ENCODE peak calls at places on chromosomes 13 and 19, in nine cellular contexts. One of them, this sample, is unnamed.

GRCh38 chr13:112333756-112334543 is 42.2 kb upstream of the SPACA7 start:
- DNase-seq in skeletal muscle cell: no peak
- DNase-seq in breast epithelium: no peak
- DNase-seq in dorsolateral prefrontal cortex: no peak
- DNase-seq in fibroblast of lung: no peak
- DNase-seq in GM23248: peak
- DNase-seq in heart left ventricle: no peak
- DNase-seq in GM06990: no peak
- DNase-seq in psoas muscle: no peak
- DNase-seq in this sample: no peak

GRCh38 chr13:112657850-112658445 is 31.9 kb upstream of the ATP11A start:
- DNase-seq in skeletal muscle cell: peak
- DNase-seq in breast epithelium: peak
- DNase-seq in dorsolateral prefrontal cortex: no peak
- DNase-seq in fibroblast of lung: peak
- DNase-seq in GM23248: peak
- DNase-seq in heart left ventricle: no peak
- DNase-seq in GM06990: no peak
- DNase-seq in psoas muscle: no peak
- DNase-seq in this sample: no peak

GRCh38 chr13:25085125-25085742 is 10.7 kb upstream of the PABPC3 start:
- DNase-seq in skeletal muscle cell: peak
- DNase-seq in breast epithelium: no peak
- DNase-seq in dorsolateral prefrontal cortex: peak
- DNase-seq in fibroblast of lung: peak
- DNase-seq in GM23248: peak
- DNase-seq in heart left ventricle: no peak
- DNase-seq in GM06990: no peak
- DNase-seq in psoas muscle: no peak
- DNase-seq in this sample: peak

GRCh38 chr13:33639158-33639557 is 178.8 kb upstream of the RFC3 start:
- DNase-seq in skeletal muscle cell: peak
- DNase-seq in breast epithelium: no peak
- DNase-seq in dorsolateral prefrontal cortex: no peak
- DNase-seq in fibroblast of lung: peak
- DNase-seq in GM23248: peak
- DNase-seq in heart left ventricle: no peak
- DNase-seq in GM06990: no peak
- DNase-seq in psoas muscle: peak
- DNase-seq in this sample: no peak

GRCh38 chr13:111876506-111876905 is 190.4 kb upstream of the SOX1 start:
- DNase-seq in skeletal muscle cell: no peak
- DNase-seq in breast epithelium: no peak
- DNase-seq in dorsolateral prefrontal cortex: no peak
- DNase-seq in fibroblast of lung: no peak
- DNase-seq in GM23248: no peak
- DNase-seq in heart left ventricle: no peak
- DNase-seq in GM06990: no peak
- DNase-seq in psoas muscle: no peak
- DNase-seq in this sample: no peak

GRCh38 chr13:73936001-73936400 is 198.2 kb downstream of the KLF12 start:
- DNase-seq in skeletal muscle cell: no peak
- DNase-seq in breast epithelium: no peak
- DNase-seq in dorsolateral prefrontal cortex: no peak
- DNase-seq in fibroblast of lung: peak
- DNase-seq in GM23248: no peak
- DNase-seq in heart left ventricle: no peak
- DNase-seq in GM06990: no peak
- DNase-seq in psoas muscle: no peak
- DNase-seq in this sample: no peak

GRCh38 chr13:113862191-113862765 is 1.6 kb downstream of the GAS6 start:
- DNase-seq in skeletal muscle cell: no peak
- DNase-seq in breast epithelium: peak
- DNase-seq in dorsolateral prefrontal cortex: no peak
- DNase-seq in fibroblast of lung: peak
- DNase-seq in GM23248: no peak
- DNase-seq in heart left ventricle: no peak
- DNase-seq in GM06990: no peak
- DNase-seq in psoas muscle: peak
- DNase-seq in this sample: no peak

GRCh38 chr19:38849746-38850230 is at the start of gene HNRNPL:
- DNase-seq in skeletal muscle cell: no peak
- DNase-seq in breast epithelium: no peak
- DNase-seq in dorsolateral prefrontal cortex: no peak
- DNase-seq in fibroblast of lung: no peak
- DNase-seq in GM23248: no peak
- DNase-seq in heart left ventricle: peak
- DNase-seq in GM06990: peak
- DNase-seq in psoas muscle: no peak
- DNase-seq in this sample: no peak

GRCh38 chr13:44174769-44175425 is 198.7 kb upstream of the SERP2 start:
- DNase-seq in skeletal muscle cell: no peak
- DNase-seq in breast epithelium: no peak
- DNase-seq in dorsolateral prefrontal cortex: no peak
- DNase-seq in fibroblast of lung: peak
- DNase-seq in GM23248: peak
- DNase-seq in heart left ventricle: no peak
- DNase-seq in GM06990: no peak
- DNase-seq in psoas muscle: no peak
- DNase-seq in this sample: no peak

GRCh38 chr13:95020298-95020987 is 280.8 kb downstream of the ABCC4 start:
- DNase-seq in skeletal muscle cell: no peak
- DNase-seq in breast epithelium: no peak
- DNase-seq in dorsolateral prefrontal cortex: no peak
- DNase-seq in fibroblast of lung: peak
- DNase-seq in GM23248: no peak
- DNase-seq in heart left ventricle: no peak
- DNase-seq in GM06990: no peak
- DNase-seq in psoas muscle: no peak
- DNase-seq in this sample: no peak

GRCh38 chr13:37869756-37870488 is at the start of gene TRPC4:
- DNase-seq in skeletal muscle cell: no peak
- DNase-seq in breast epithelium: no peak
- DNase-seq in dorsolateral prefrontal cortex: no peak
- DNase-seq in fibroblast of lung: peak
- DNase-seq in GM23248: peak
- DNase-seq in heart left ventricle: peak
- DNase-seq in GM06990: no peak
- DNase-seq in psoas muscle: peak
- DNase-seq in this sample: no peak

GRCh38 chr13:37869506-37869755 is 141 bp downstream of the TRPC4 start:
- DNase-seq in skeletal muscle cell: no peak
- DNase-seq in breast epithelium: no peak
- DNase-seq in dorsolateral prefrontal cortex: no peak
- DNase-seq in fibroblast of lung: no peak
- DNase-seq in GM23248: no peak
- DNase-seq in heart left ventricle: no peak
- DNase-seq in GM06990: no peak
- DNase-seq in psoas muscle: no peak
- DNase-seq in this sample: no peak

GRCh38 chr13:37870489-37870845 is 895 bp upstream of the TRPC4 start:
- DNase-seq in skeletal muscle cell: no peak
- DNase-seq in breast epithelium: no peak
- DNase-seq in dorsolateral prefrontal cortex: no peak
- DNase-seq in fibroblast of lung: no peak
- DNase-seq in GM23248: no peak
- DNase-seq in heart left ventricle: no peak
- DNase-seq in GM06990: no peak
- DNase-seq in psoas muscle: no peak
- DNase-seq in this sample: no peak

GRCh38 chr13:37868691-37869505 is 674 bp downstream of the TRPC4 start:
- DNase-seq in skeletal muscle cell: no peak
- DNase-seq in breast epithelium: no peak
- DNase-seq in dorsolateral prefrontal cortex: no peak
- DNase-seq in fibroblast of lung: peak
- DNase-seq in GM23248: peak
- DNase-seq in heart left ventricle: no peak
- DNase-seq in GM06990: no peak
- DNase-seq in psoas muscle: no peak
- DNase-seq in this sample: no peak

DNA sequence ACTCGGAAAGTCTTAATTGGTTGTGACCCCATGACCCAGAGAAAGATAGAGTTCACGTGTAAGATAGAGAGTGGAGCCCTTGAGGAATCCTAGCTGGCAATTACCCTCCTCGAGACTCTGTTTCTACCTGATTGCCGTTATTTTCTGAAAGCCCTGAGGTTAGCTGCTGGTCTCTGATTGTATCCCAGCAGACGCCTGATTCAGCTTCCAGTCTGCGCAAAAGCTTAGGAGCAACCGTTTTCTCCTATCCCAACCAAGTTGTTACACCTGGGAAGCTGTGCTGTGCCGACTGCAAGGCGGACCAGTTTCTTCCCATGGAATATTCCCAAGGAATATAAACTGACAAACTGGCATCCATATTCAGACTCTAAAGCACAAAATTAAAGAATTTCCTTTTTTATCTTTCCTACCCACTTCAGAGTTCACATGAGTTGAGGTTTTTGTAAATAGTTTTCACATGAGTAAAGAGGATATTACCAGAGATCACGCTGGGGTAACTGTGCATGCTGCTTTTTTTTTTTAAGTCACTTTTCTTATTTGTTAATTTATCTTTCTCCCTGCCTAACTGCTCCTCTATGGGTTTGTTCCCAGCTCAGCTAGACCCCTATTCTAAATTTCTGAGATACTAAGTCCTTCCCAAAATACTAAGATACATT is 1.5 kb upstream of the TRPC4 start:
- DNase-seq in skeletal muscle cell: peak
- DNase-seq in breast epithelium: no peak
- DNase-seq in dorsolateral prefrontal cortex: no peak
- DNase-seq in fibroblast of lung: peak
- DNase-seq in GM23248: peak
- DNase-seq in heart left ventricle: no peak
- DNase-seq in GM06990: no peak
- DNase-seq in psoas muscle: no peak
- DNase-seq in this sample: no peak
- H3K4me3 ChIP-seq in skeletal muscle cell: no peak
- H3K4me3 ChIP-seq in breast epithelium: no peak
- H3K4me3 ChIP-seq in dorsolateral prefrontal cortex: no peak
- H3K4me3 ChIP-seq in fibroblast of lung: no peak
- H3K4me3 ChIP-seq in GM23248: peak
- H3K4me3 ChIP-seq in heart left ventricle: no peak
- H3K4me3 ChIP-seq in GM06990: no peak
- H3K4me3 ChIP-seq in psoas muscle: no peak
- H3K4me3 ChIP-seq in this sample: no peak

DNA sequence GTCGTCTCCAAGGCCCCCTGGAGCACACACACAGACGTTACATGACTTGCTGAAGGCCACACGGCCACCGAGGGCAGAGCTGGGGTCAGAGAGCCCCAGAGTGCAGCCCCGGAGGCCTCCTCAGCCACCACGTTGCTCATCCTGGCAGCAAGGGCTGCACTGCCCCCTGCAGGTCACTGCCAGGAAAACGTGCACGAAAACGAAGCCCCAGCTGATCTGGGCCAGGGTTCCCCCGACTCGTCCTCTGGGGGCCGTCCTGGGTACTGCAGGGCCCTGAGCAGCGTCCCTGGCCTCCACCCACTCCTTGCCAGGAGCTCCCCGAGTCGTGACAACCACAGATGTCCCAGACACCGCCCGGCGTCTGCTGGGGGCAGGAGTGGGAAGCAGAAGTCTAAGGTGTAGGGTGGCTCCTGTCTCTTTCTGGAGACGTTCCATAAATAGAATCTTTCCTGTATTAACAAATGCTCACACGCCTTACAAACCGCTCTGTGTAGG is 3.4 kb downstream of the TPGS1 start:
- DNase-seq in skeletal muscle cell: peak
- DNase-seq in breast epithelium: no peak
- DNase-seq in dorsolateral prefrontal cortex: peak
- DNase-seq in fibroblast of lung: peak
- DNase-seq in GM23248: peak
- DNase-seq in heart left ventricle: peak
- DNase-seq in GM06990: peak
- DNase-seq in psoas muscle: peak
- DNase-seq in this sample: peak
- H3K4me3 ChIP-seq in skeletal muscle cell: no peak
- H3K4me3 ChIP-seq in breast epithelium: peak
- H3K4me3 ChIP-seq in dorsolateral prefrontal cortex: no peak
- H3K4me3 ChIP-seq in fibroblast of lung: no peak
- H3K4me3 ChIP-seq in GM23248: no peak
- H3K4me3 ChIP-seq in heart left ventricle: no peak
- H3K4me3 ChIP-seq in GM06990: peak
- H3K4me3 ChIP-seq in psoas muscle: peak
- H3K4me3 ChIP-seq in this sample: peak

DNA sequence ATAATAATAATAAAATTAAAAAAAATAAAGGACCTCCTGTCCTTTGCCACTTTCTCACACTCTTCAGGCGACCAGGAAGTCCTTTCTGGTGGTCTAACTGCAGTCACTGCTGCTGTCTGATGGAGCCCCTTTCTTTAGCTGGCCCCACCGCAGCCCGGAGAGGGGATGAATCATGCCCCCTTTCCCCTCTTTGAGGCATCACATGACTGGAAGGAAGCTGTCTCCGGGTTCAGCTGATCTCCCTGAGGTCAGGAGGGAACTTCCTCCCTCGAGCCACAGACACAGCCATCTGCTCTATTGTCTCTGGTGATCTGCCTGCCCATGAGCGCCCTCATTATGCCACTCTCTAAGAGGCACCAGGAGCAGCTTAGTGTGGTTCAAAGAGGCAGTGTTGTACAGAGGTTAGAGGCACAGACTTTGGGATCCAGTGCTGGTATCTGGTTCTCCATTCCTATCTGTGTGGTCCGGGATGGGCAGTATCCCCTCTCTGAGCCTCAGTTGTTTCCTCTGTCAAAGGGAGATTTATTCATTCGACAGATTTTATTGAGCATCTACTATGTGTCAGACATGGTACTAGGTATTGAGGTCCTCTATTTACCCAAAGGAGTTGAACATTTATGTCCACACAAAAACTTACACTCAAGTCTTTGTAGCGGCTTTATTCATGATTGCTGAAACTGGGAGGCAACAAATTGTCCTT is 30.0 kb downstream of the VAV1 start:
- DNase-seq in skeletal muscle cell: no peak
- DNase-seq in breast epithelium: peak
- DNase-seq in dorsolateral prefrontal cortex: no peak
- DNase-seq in fibroblast of lung: no peak
- DNase-seq in GM23248: no peak
- DNase-seq in heart left ventricle: peak
- DNase-seq in GM06990: peak
- DNase-seq in psoas muscle: peak
- DNase-seq in this sample: peak
- H3K4me3 ChIP-seq in skeletal muscle cell: no peak
- H3K4me3 ChIP-seq in breast epithelium: no peak
- H3K4me3 ChIP-seq in dorsolateral prefrontal cortex: no peak
- H3K4me3 ChIP-seq in fibroblast of lung: no peak
- H3K4me3 ChIP-seq in GM23248: no peak
- H3K4me3 ChIP-seq in heart left ventricle: no peak
- H3K4me3 ChIP-seq in GM06990: peak
- H3K4me3 ChIP-seq in psoas muscle: no peak
- H3K4me3 ChIP-seq in this sample: peak

DNA sequence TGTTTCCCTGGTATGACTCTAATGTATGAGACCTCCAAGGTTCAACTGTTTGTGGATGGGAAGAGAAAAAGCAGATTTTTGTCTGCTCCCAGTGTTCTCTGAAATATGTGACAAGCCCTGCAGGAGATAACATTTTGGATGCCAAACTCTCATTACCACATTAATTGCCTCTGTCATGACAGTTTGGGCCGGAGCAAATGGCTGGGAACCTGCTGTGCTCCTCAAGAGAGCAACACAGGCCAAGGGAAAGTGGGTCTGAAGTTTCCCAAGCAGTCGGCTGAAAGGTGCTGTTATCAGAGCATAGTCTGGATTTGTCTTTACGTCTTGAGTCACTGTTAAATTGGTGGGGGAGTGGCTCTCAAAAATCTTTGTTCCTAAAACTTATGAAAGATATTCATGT is 844.6 kb downstream of the PCDH17 start:
- DNase-seq in skeletal muscle cell: no peak
- DNase-seq in breast epithelium: no peak
- DNase-seq in dorsolateral prefrontal cortex: no peak
- DNase-seq in fibroblast of lung: no peak
- DNase-seq in GM23248: no peak
- DNase-seq in heart left ventricle: no peak
- DNase-seq in GM06990: no peak
- DNase-seq in psoas muscle: no peak
- DNase-seq in this sample: no peak
- H3K4me3 ChIP-seq in skeletal muscle cell: no peak
- H3K4me3 ChIP-seq in breast epithelium: no peak
- H3K4me3 ChIP-seq in dorsolateral prefrontal cortex: no peak
- H3K4me3 ChIP-seq in fibroblast of lung: no peak
- H3K4me3 ChIP-seq in GM23248: no peak
- H3K4me3 ChIP-seq in heart left ventricle: no peak
- H3K4me3 ChIP-seq in GM06990: no peak
- H3K4me3 ChIP-seq in psoas muscle: no peak
- H3K4me3 ChIP-seq in this sample: no peak